ENCODE peak calls at places on chromosome 19, in eight cellular contexts. Q is WTC11, Y is fibroblast of pulmonary artery, B is AG09309, U is sigmoid colon, N is IMR-90, F is psoas muscle, T is H9. C is an unnamed sample.

GRCh38 chr19:13718733-13719132 is 45.6 kb upstream of the MRI1 start:
- DNase-seq in Y (peak; percentile 34), B (peak; percentile 43), U (no peak), N (peak; percentile 66), T (peak; percentile 33), F (no peak), Q (peak; percentile 36), C (no peak)

GRCh38 chr19:51552996-51553725 is 17.9 kb upstream of the ZNF175 start:
- DNase-seq in B (no peak), F (peak; percentile 71), Q (peak; percentile 97), N (peak; percentile 47), Y (peak; percentile 78), T (peak; percentile 91), U (no peak), C (peak; percentile 83)

GRCh38 chr19:2462635-2463421 is 6.1 kb upstream of the LMNB2 start:
- DNase-seq in Y (peak; percentile 96), F (peak; percentile 92), U (peak; percentile 95), T (peak; percentile 98), Q (peak; percentile 96), N (peak; percentile 96), B (peak; percentile 96), C (peak; percentile 70)

GRCh38 chr19:43435775-43436174 is 21.1 kb downstream of the TEX101 start:
- DNase-seq in F (no peak), Q (no peak), B (no peak), N (no peak), Y (no peak), U (no peak), T (no peak), C (no peak)

GRCh38 chr19:8500158-8500557 is 2.3 kb downstream of the PRAM1 start:
- DNase-seq in T (no peak), F (no peak), B (no peak), Q (no peak), Y (no peak), N (no peak), U (no peak), C (no peak)

GRCh38 chr19:23259961-23260360 is 9.8 kb upstream of the ZNF724 start:
- DNase-seq in T (no peak), Q (no peak), F (no peak), U (no peak), B (no peak), N (no peak), Y (no peak), C (no peak)

GRCh38 chr19:4371209-4371897 is 28.0 kb downstream of the MPND start:
- DNase-seq in N (no peak), Q (no peak), T (no peak), B (no peak), U (no peak), Y (no peak), F (peak; percentile 83), C (no peak)

GRCh38 chr19:50191270-50191669 is 12.2 kb upstream of the MYH14 start:
- DNase-seq in Q (no peak), U (no peak), Y (no peak), T (no peak), B (no peak), F (no peak), N (no peak), C (no peak)

GRCh38 chr19:49556412-49557398 is 23.7 kb downstream of the NOSIP start:
- DNase-seq in F (no peak), B (no peak), N (no peak), U (no peak), T (peak; percentile 92), Y (no peak), Q (peak; percentile 82), C (no peak)

GRCh38 chr19:47461876-47462275 is 9.8 kb downstream of the SLC8A2 start:
- DNase-seq in Q (no peak), T (no peak), F (no peak), N (no peak), U (no peak), B (no peak), Y (no peak), C (no peak)

GRCh38 chr19:36547001-36547732 is 19.1 kb upstream of the ZNF260 start:
- DNase-seq in N (peak; percentile 3), B (no peak), F (no peak), Q (no peak), T (no peak), Y (peak; percentile 21), U (no peak), C (no peak)

GRCh38 chr19:3659746-3660112 is 33.1 kb upstream of the CACTIN start:
- DNase-seq in T (no peak), U (no peak), B (no peak), Y (no peak), Q (no peak), F (no peak), N (no peak), C (no peak)

GRCh38 chr19:588758-589692 is 656 bp upstream of the HCN2 start:
- DNase-seq in T (peak; percentile 54), U (no peak), N (no peak), F (no peak), B (no peak), Y (no peak), Q (no peak), C (no peak)

GRCh38 chr19:33749619-33750175 is 47.0 kb upstream of the KCTD15 start:
- DNase-seq in Y (no peak), F (no peak), T (no peak), U (no peak), B (no peak), Q (no peak), N (no peak), C (no peak)
- TF ChIP-seq CTCF in Y (no peak), F (no peak), T (no peak), U (no peak), B (no peak), Q (no peak), N (no peak), C (no peak)

DNA sequence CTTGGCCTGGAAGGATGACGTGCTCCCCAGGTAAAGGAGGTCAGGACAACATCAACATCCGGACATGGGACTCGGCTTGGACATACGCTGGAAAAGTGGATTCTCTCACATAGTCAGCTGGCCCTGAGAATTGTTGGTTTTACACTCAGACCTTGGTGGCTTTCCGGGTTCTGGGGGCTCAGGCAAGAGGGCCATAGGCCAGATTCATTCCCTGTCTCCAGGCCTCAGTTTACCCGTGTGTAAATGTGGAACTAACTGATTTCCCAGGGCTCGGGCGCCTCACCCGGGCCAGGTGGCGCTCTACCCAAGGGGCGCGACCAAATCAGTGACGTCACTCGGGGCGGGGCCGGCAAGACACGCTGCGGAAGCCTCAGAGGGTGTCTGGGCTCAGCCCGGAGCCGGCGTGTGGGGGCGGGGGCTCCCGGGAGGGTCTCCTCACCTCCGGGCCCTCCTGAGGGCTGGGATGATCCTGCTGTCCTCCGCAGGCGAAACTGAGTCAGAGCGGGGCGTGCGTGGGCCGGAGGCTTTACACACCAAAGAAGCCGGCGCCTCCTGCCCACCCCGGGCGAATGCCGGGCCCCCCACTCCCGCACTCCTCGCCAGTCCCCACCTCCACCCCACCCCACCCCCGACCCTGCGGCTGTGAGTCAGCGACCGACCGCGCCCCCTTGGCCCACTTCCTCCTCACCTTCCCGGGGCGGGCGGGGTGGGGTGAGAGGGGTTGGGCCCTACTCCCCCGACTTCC is 861 bp upstream of the VASP start:
- DNase-seq in N (peak; percentile 88), Y (peak; percentile 90), U (peak; percentile 98), B (no peak), F (peak; percentile 97), Q (peak; percentile 98), T (peak; percentile 97), C (peak; percentile 87)
- TF ChIP-seq CTCF in N (peak; percentile 59), Y (peak; percentile 39), U (no peak), B (peak; percentile 56), F (peak; percentile 39), Q (no peak), T (peak; percentile 60), C (peak; percentile 52)

DNA sequence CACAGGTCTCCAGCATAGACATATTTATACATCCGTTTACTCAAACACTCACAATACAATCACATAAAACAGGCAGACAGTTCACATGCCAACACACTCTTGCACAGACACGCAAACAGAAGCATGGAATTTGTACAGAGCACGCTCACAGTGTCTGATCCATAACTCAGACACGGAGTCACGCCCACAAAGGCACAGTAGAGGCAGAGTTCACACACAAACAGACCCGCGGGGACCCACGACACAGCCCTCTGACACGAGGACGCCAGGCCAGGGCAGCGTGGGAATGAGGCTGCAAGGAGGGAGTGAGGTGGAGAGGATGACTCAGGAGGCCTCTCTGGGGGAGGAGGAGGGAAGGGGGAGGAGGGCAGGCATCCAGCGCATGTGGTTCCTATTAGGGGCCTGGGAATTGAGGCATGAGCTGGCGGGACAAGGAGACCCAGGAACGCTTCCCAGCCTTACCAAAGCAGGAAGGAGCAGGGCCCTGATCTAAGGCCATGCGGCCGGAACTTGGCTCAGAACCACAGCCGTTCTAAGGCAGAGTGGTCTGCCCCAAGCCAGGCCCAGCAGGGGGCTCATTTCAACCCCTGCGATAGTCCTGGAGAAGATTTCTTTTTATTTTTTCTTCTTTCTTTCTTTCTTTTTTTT is 9.1 kb upstream of the OLFM2 start:
- DNase-seq in N (peak; percentile 100), F (peak; percentile 93), Q (peak; percentile 36), U (peak; percentile 98), Y (peak; percentile 98), B (peak; percentile 100), T (peak; percentile 57), C (no peak)
- TF ChIP-seq CTCF in N (peak; percentile 46), F (no peak), Q (no peak), U (no peak), Y (peak; percentile 25), B (peak; percentile 29), T (no peak), C (no peak)

DNA sequence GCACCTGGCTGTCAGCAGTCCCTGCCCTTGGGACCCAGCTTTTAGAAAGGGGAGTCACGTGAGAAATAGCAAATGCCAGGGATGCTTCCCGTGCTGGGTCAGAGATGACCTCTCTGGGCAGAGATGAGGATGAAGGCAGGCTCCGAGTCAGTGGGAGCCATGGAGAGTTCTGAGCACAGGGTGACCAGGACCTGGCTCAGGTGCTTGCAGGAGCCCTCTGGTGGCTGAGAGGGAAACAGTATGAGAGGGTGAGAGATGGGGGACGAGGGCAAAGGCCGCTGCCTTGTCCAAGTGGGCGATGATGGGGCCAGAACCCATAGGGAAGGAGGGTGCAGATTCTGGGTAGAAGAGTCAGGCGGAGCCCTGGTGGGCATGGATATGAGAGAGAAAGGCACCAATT is 15.8 kb downstream of the TMED1 start:
- DNase-seq in Y (no peak), Q (no peak), F (peak; percentile 29), U (no peak), N (no peak), B (no peak), T (no peak), C (no peak)
- TF ChIP-seq CTCF in Y (peak; percentile 31), Q (no peak), F (peak; percentile 10), U (no peak), N (peak; percentile 31), B (peak; percentile 32), T (peak; percentile 57), C (peak; percentile 22)

DNA sequence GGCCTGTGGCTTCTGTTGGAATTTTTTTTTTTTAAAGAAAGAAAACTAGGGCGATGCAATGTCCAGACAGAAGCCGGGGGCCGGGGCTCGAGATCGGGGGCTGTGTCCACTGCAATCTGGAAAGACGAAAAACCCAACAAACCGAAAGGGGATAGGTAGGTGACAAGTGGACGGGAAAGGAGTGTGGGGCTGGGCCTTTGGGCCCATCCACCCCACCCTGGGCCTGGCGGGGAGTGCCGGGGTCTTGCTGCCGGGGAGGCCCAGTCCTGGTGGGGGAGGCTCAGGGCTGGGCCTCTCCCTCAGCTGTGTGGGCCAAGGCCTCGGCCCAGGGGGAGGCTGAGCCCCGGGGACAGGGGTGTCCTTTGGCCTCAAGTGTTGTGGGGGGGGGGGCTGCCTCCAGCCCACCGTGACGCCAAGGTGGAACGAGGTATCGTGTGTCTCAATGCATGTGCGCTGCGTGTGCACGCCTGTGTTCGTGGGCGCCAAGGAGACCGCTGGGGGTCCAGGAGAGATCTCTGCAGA is 17.4 kb downstream of the PRKCSH start:
- DNase-seq in Y (no peak), Q (no peak), B (no peak), N (no peak), U (no peak), T (no peak), F (no peak), C (no peak)
- TF ChIP-seq CTCF in Y (no peak), Q (no peak), B (no peak), N (no peak), U (no peak), T (no peak), F (no peak), C (no peak)